ENCODE peak calls at places on chromosomes 6 and 20, in eight cellular contexts. K is AG04450, D is mucosa of descending colon, P is esophagus muscularis mucosa, V is fibroblast of lung, F is GM20000, N is Caco-2, E is ascending aorta. I is an unnamed sample.

GRCh38 chr20:51132286-51132810 is 109.4 kb upstream of the KCNG1 start:
- DNase-seq in K (no peak), D (no peak), P (no peak), V (no peak), F (no peak), N (no peak), E (peak; percentile 41), I (no peak)

GRCh38 chr20:4901031-4901818 is 100.1 kb downstream of the SLC23A2 start:
- DNase-seq in K (no peak), D (no peak), P (no peak), V (no peak), F (no peak), N (no peak), E (no peak), I (no peak)

GRCh38 chr6:2523061-2523460 is 227.7 kb downstream of the MYLK4 start:
- DNase-seq in K (no peak), D (no peak), P (no peak), V (no peak), F (no peak), N (no peak), E (no peak), I (no peak)

GRCh38 chr20:19392344-19393140 is 180.1 kb downstream of the SLC24A3 start:
- DNase-seq in K (no peak), D (no peak), P (no peak), V (no peak), F (no peak), N (no peak), E (no peak), I (no peak)

GRCh38 chr20:59836768-59837167 is 96.7 kb downstream of the SYCP2 start:
- DNase-seq in K (no peak), D (no peak), P (peak; percentile 50), V (no peak), F (no peak), N (no peak), E (no peak), I (no peak)

GRCh38 chr6:13375360-13375878 is 47.1 kb upstream of the TBC1D7 start:
- DNase-seq in K (no peak), D (no peak), P (no peak), V (no peak), F (peak; percentile 77), N (no peak), E (no peak), I (no peak)

GRCh38 chr6:32175711-32176475 is at the start of gene AGPAT1:
- DNase-seq in K (peak; percentile 96), D (peak; percentile 99), P (peak; percentile 98), V (peak; percentile 98), F (peak; percentile 98), N (peak; percentile 97), E (peak; percentile 97), I (peak; percentile 97)

GRCh38 chr6:134706806-134707205 is 243.1 kb downstream of the ALDH8A1 start:
- DNase-seq in K (no peak), D (no peak), P (no peak), V (no peak), F (no peak), N (peak; percentile 23), E (no peak), I (no peak)

GRCh38 chr20:15378151-15378550 is 1040.7 kb upstream of the FLRT3 start:
- DNase-seq in K (no peak), D (no peak), P (no peak), V (no peak), F (no peak), N (no peak), E (no peak), I (no peak)
- TF ChIP-seq CTCF in K (peak; percentile 28), D (no peak), P (no peak), V (no peak), F (no peak), N (no peak), E (no peak), I (peak; percentile 9)

GRCh38 chr6:169344651-169345050 is 91.0 kb upstream of the THBS2 start:
- DNase-seq in K (no peak), D (no peak), P (peak; percentile 87), V (no peak), F (no peak), N (no peak), E (no peak), I (no peak)
- TF ChIP-seq CTCF in K (no peak), D (no peak), P (no peak), V (no peak), F (no peak), N (no peak), E (no peak), I (no peak)

GRCh38 chr6:118285791-118286190 is 262.3 kb upstream of the PLN start:
- DNase-seq in K (no peak), D (no peak), P (no peak), V (no peak), F (no peak), N (no peak), E (no peak), I (no peak)

GRCh38 chr6:118283759-118284158 is 264.3 kb upstream of the PLN start:
- DNase-seq in K (peak; percentile 43), D (no peak), P (no peak), V (peak; percentile 79), F (peak; percentile 30), N (peak; percentile 39), E (peak; percentile 80), I (peak; percentile 15)

GRCh38 chr6:118284736-118285360 is 263.2 kb upstream of the PLN start:
- DNase-seq in K (no peak), D (no peak), P (no peak), V (peak; percentile 61), F (no peak), N (no peak), E (no peak), I (no peak)

DNA sequence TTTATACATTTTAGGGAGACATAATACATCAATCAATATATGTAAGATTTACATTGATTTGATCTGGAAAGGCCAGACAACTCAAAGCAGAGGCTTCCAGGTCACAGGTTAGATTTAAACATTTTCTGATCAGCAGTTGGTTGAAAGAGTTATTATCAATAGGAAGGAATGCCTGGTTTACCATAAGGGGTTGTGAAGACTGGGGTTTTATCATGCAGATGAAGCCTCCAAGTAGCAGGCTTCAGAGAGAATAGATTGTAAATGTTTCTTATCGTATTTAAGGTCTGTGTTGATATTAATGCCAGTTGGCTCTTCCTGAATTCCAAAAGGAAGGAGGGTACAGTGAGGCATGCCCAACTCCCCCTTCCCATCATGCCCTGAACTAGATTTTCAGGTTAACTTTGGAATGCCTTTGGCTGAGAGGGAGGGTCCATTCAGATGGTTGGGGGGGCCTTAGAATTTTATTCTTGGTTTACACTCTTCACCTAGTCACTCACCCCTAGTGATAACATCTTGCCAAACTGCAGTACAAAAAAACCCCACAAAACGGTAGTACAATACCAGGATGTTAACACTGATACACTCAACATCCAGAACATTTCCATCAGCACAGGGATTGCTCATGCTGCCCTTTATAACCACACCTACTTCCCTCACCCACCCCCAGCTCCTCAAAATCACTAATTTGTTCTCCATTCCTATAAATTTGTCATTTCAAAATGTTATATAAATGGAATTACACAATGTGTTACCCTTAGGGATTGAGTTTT is 259.6 kb upstream of the PLN start:
- DNase-seq in K (no peak), D (no peak), P (no peak), V (peak; percentile 58), F (no peak), N (no peak), E (no peak), I (no peak)
- TF ChIP-seq CTCF in K (peak; percentile 55), D (no peak), P (peak; percentile 50), V (peak; percentile 43), F (no peak), N (no peak), E (peak; percentile 41), I (peak; percentile 38)

GRCh38 chr6:145015739-145016558 is 719.4 kb downstream of the EPM2A start:
- DNase-seq in K (peak; percentile 72), D (no peak), P (no peak), V (peak; percentile 91), F (peak; percentile 37), N (no peak), E (no peak), I (peak; percentile 49)
- TF ChIP-seq CTCF in K (no peak), D (no peak), P (no peak), V (no peak), F (no peak), N (no peak), E (no peak), I (no peak)

I was measured in AG09319.